ENCODE peak calls at places on chromosomes 2 and 18, in five cellular contexts. T is astrocyte, V is IMR-90, R is hepatocyte, H is mammary epithelial cell. J is an unnamed sample.

GRCh38 chr18:45268583-45268982 is 346.7 kb upstream of the SLC14A2 start:
- DNase-seq in V (no peak), R (no peak), T (no peak), H (no peak), J (no peak)

GRCh38 chr2:57758686-57759085 is 287.9 kb upstream of the VRK2 start:
- DNase-seq in H (no peak), R (no peak), V (no peak), T (no peak), J (no peak)

GRCh38 chr2:67840460-67841068 is 222.2 kb downstream of the C1D start:
- DNase-seq in R (peak; percentile 86), V (peak; percentile 82), T (peak; percentile 50), H (peak; percentile 56), J (peak; percentile 65)

GRCh38 chr2:179184610-179185009 is 80.0 kb downstream of the SESTD1 start:
- DNase-seq in H (no peak), T (no peak), R (no peak), V (no peak), J (no peak)

GRCh38 chr2:20143263-20143662 is 81.7 kb downstream of the SDC1 start:
- DNase-seq in R (no peak), H (no peak), V (peak; percentile 81), T (peak; percentile 70), J (no peak)

GRCh38 chr2:172397136-172397825 is 30.1 kb upstream of the ITGA6 start:
- DNase-seq in T (no peak), R (no peak), H (no peak), V (no peak), J (no peak)

GRCh38 chr2:119233326-119234020 is 9.8 kb downstream of the STEAP3 start:
- DNase-seq in V (peak; percentile 67), R (no peak), H (peak; percentile 66), T (peak; percentile 76), J (peak; percentile 47)

GRCh38 chr2:31238126-31238905 is 4.4 kb downstream of the EHD3 start:
- DNase-seq in T (no peak), R (no peak), H (no peak), V (no peak), J (no peak)

GRCh38 chr2:37742286-37742685 is 70.8 kb upstream of the CDC42EP3 start:
- DNase-seq in T (peak; percentile 47), V (peak; percentile 57), H (no peak), R (no peak), J (no peak)

GRCh38 chr18:390748-391478 is 109.6 kb downstream of the COLEC12 start:
- DNase-seq in R (no peak), T (no peak), V (no peak), H (no peak), J (no peak)

GRCh38 chr2:189661957-189662321 is 680 bp downstream of the ASNSD1 start:
- DNase-seq in R (no peak), V (no peak), T (no peak), H (no peak), J (no peak)

GRCh38 chr18:23998811-23999210 is 15.7 kb upstream of the TTC39C start:
- DNase-seq in H (peak; percentile 99), T (peak; percentile 24), R (peak; percentile 47), V (no peak), J (peak; percentile 69)

GRCh38 chr2:16860627-16861026 is 195.0 kb upstream of the CYRIA start:
- DNase-seq in H (no peak), R (no peak), V (no peak), T (peak; percentile 14), J (no peak)

GRCh38 chr2:128321784-128322650 is 3.3 kb upstream of the HS6ST1 start:
- DNase-seq in H (peak; percentile 67), V (peak; percentile 75), T (peak; percentile 51), R (peak; percentile 92), J (peak; percentile 86)

GRCh38 chr2:177329035-177329434 is 63.5 kb upstream of the AGPS start:
- DNase-seq in H (no peak), V (no peak), T (no peak), R (no peak), J (no peak)

GRCh38 chr2:214232266-214232665 is 178.6 kb upstream of the VWC2L start:
- DNase-seq in V (peak; percentile 11), T (peak; percentile 2), H (peak; percentile 16), R (no peak), J (no peak)

GRCh38 chr2:223896751-223897320 is 48.3 kb downstream of the WDFY1 start:
- DNase-seq in R (no peak), H (peak; percentile 51), V (peak; percentile 12), T (peak; percentile 26), J (no peak)

GRCh38 chr18:63508634-63509033 is 31.9 kb downstream of the SERPINB5 start:
- DNase-seq in R (no peak), V (no peak), H (no peak), T (no peak), J (no peak)

GRCh38 chr18:79606621-79607331 is 72.8 kb upstream of the CTDP1 start:
- DNase-seq in T (no peak), R (no peak), H (no peak), V (no peak), J (no peak)

GRCh38 chr18:26549103-26549485 is 741 bp upstream of the KCTD1 start:
- DNase-seq in T (peak; percentile 44), R (peak; percentile 38), V (peak; percentile 31), H (peak; percentile 79), J (peak; percentile 48)

GRCh38 chr2:61109291-61109690 is 43.6 kb downstream of the SANBR start:
- DNase-seq in H (peak; percentile 56), V (no peak), R (no peak), T (no peak), J (peak; percentile 5)

GRCh38 chr18:72867721-72868665 is at the start of gene NETO1:
- DNase-seq in R (no peak), V (no peak), T (no peak), H (peak; percentile 35), J (peak; percentile 18)

GRCh38 chr18:69817335-69817935 is 130.2 kb downstream of the CD226 start:
- DNase-seq in H (peak; percentile 67), T (peak; percentile 88), V (peak; percentile 98), R (no peak), J (peak; percentile 3)

GRCh38 chr2:74385396-74385795 is 5.3 kb upstream of the DCTN1 start:
- DNase-seq in R (no peak), H (no peak), V (no peak), T (peak; percentile 18), J (no peak)

GRCh38 chr18:8895987-8896619 is 190.7 kb downstream of the MTCL1 start:
- DNase-seq in H (peak; percentile 74), V (peak; percentile 88), R (no peak), T (peak; percentile 86), J (no peak)

GRCh38 chr2:229572434-229573338 is 141.7 kb downstream of the DNER start:
- DNase-seq in T (no peak), R (no peak), H (no peak), V (no peak), J (no peak)

GRCh38 chr2:225401001-225401400 is 1.5 kb downstream of the NYAP2 start:
- DNase-seq in V (no peak), T (no peak), H (no peak), R (no peak), J (no peak)

GRCh38 chr2:225399509-225399908 is at the start of gene NYAP2:
- DNase-seq in R (no peak), T (no peak), V (no peak), H (no peak), J (no peak)

GRCh38 chr2:225400060-225400511 is 576 bp downstream of the NYAP2 start:
- DNase-seq in T (peak; percentile 46), H (peak; percentile 46), V (peak; percentile 56), R (peak; percentile 76), J (peak; percentile 20)

GRCh38 chr2:225400546-225400945 is 1.0 kb downstream of the NYAP2 start:
- DNase-seq in H (no peak), R (no peak), T (no peak), V (no peak), J (no peak)

DNA sequence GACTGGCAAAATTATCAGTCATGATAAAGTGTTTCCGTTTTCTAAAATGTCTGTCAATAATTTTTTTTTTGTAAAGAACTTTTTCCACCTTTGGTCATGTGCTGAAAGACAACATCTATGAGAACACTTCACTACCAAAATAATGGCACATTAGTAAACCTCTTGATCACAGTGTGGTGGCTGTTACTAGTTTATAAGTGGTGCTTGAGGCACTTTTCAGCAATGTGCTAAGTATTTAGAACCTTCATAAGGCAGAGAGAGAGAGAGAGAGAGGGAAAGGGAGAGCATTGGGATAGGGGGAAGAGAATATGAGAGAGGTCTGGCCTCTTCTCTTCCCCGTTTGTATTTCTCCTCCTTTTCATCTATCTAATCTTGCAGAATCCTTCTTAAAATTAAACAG is 1.1 kb upstream of the NYAP2 start:
- DNase-seq in V (no peak), R (no peak), H (no peak), T (no peak), J (no peak)
- TF ChIP-seq CTCF in V (no peak), R (no peak), H (no peak), T (no peak), J (no peak)

DNA sequence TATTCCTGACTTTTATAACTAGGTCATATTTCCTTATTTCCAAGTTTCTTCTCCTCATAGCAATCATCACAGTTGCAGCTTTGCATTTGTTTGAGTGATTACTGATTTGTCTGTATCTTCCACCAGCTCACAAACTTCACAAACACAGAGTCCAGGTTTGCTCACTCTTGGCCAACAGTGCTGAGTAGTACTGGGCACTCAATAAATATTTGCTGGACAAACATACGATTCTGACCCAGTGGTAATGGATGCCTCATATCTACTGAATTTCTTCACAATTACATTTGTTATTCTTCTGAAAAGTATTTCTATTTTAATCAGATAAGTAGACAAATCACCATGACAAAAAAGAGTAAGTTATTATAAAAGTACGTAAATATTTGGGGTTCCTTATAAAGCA is 516.3 kb downstream of the TDRD15 start:
- DNase-seq in R (no peak), H (no peak), V (no peak), T (no peak), J (no peak)
- H3K27ac ChIP-seq in R (no peak overlapping the region), H (no peak overlapping the region), V (peak overlapping the region; percentile 71), T (no peak overlapping the region), J (no peak overlapping the region)

DNA sequence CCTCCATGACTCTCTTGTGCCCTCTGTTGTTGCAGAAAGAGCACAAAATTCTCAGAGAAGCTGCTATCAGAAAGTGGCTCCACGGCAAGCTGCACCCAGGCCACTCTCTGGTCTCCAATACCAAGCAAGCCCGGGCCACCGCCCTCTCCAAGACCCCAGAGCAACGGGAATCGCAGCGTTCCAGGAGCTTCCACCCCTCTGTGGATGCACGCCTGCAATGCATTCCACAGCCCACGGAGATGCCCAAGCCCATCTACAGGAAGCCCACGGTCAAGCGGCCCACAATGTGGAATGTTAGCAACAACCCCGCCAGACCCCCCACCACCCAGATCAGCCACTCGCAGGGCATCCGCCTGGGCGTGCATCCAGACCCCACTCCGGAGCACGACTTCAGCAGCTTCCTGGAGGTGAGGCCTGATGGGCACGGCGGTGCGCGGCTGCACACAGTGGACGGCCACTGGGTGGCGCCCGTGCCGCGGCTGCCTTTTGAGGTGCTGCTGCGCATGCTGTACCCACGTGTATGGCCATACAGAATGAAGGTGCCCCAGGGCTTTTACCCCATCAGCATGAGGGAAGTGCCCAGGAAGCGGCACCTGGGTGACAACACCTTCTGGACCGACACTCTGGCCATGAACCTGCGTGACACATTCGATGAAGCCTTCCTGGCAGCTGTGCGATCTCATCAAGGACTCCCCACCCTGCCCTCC is 6.3 kb downstream of the ANKRD53 start:
- DNase-seq in R (peak; percentile 77), V (peak; percentile 37), H (peak; percentile 48), T (no peak), J (peak; percentile 30)
- TF ChIP-seq CTCF in R (peak; percentile 69), V (peak; percentile 70), H (peak; percentile 66), T (peak; percentile 53), J (peak; percentile 57)

GRCh38 chr2:113376935-113377445 is 60.5 kb upstream of the ZNG1B start:
- DNase-seq in R (no peak), V (no peak), T (no peak), H (no peak), J (no peak)

GRCh38 chr2:113370478-113371091 is 66.9 kb upstream of the ZNG1B start:
- DNase-seq in H (peak; percentile 74), V (peak; percentile 72), R (peak; percentile 84), T (peak; percentile 44), J (peak; percentile 76)

GRCh38 chr2:113376248-113376934 is 61.1 kb upstream of the ZNG1B start:
- DNase-seq in R (no peak), T (no peak), V (no peak), H (no peak), J (no peak)
- H3K27ac ChIP-seq in R (no peak overlapping the region), T (no peak overlapping the region), V (no peak overlapping the region), H (no peak overlapping the region), J (no peak overlapping the region)

J was measured in RWPE1.